ENCODE peak calls at places on chromosomes 12 and 14, in eight cellular contexts. V, A, B, U, H, K, S and J are unnamed samples.

GRCh38 chr12:122891661-122892525 is 4.0 kb downstream of the VPS37B start:
- DNase-seq in A (no peak), H (peak), S (no peak), K (no peak), B (no peak), V (no peak), U (no peak), J (no peak)

GRCh38 chr14:21711360-21711961 is 37.8 kb upstream of the OR4E1 start:
- DNase-seq in H (peak), B (no peak), S (no peak), U (no peak), A (no peak), V (no peak), K (peak), J (no peak)

GRCh38 chr12:12976366-12976765 is 23.7 kb downstream of the HEBP1 start:
- DNase-seq in S (no peak), H (peak), K (peak), A (no peak), B (no peak), V (no peak), U (no peak), J (no peak)

GRCh38 chr14:99479160-99479902 is 1.3 kb downstream of the SETD3 start:
- DNase-seq in K (no peak), S (no peak), A (no peak), V (no peak), H (peak), B (no peak), U (no peak), J (no peak)

GRCh38 chr12:118249547-118249946 is 113.6 kb downstream of the PEBP1 start:
- DNase-seq in V (no peak), B (no peak), H (no peak), K (no peak), U (no peak), S (no peak), A (no peak), J (no peak)

GRCh38 chr14:104285483-104285790 is 147.1 kb downstream of the KIF26A start:
- DNase-seq in A (no peak), H (no peak), U (no peak), S (no peak), B (no peak), V (no peak), K (no peak), J (no peak)

GRCh38 chr12:93098077-93098476 is 169.0 kb upstream of the EEA1 start:
- DNase-seq in S (peak), H (peak), V (no peak), B (peak), K (peak), A (peak), U (peak), J (no peak)

GRCh38 chr12:7158866-7159600 is 28.9 kb downstream of the CLSTN3 start:
- DNase-seq in A (no peak), V (no peak), U (no peak), K (no peak), B (no peak), S (no peak), H (no peak), J (no peak)

GRCh38 chr14:96502621-96503251 is 554 bp downstream of the PAPOLA start:
- DNase-seq in B (peak), S (peak), A (peak), U (peak), K (peak), V (no peak), H (peak), J (peak)

GRCh38 chr14:81464253-81465001 is 64.3 kb upstream of the STON2 start:
- DNase-seq in A (no peak), S (peak), V (no peak), K (peak), H (peak), B (peak), U (no peak), J (no peak)

GRCh38 chr14:69803753-69804152 is 6.7 kb upstream of the SLC10A1 start:
- DNase-seq in S (no peak), K (no peak), U (no peak), H (no peak), B (no peak), A (no peak), V (no peak), J (no peak)

GRCh38 chr12:25020621-25021243 is 71.8 kb upstream of the BCAT1 start:
- DNase-seq in B (no peak), U (no peak), H (no peak), K (no peak), V (no peak), S (no peak), A (no peak), J (no peak)

GRCh38 chr14:104350463-104351185 is 212.2 kb downstream of the KIF26A start:
- DNase-seq in K (no peak), V (no peak), S (no peak), A (peak), B (no peak), H (no peak), U (peak), J (no peak)

GRCh38 chr12:93766802-93767523 is 89.8 kb downstream of the CRADD start:
- DNase-seq in H (peak), V (no peak), B (no peak), U (no peak), K (peak), A (no peak), S (no peak), J (no peak)

GRCh38 chr14:31205681-31206535 is 1.7 kb downstream of the HECTD1 start:
- DNase-seq in S (no peak), A (no peak), U (no peak), B (no peak), V (no peak), K (peak), H (peak), J (no peak)

GRCh38 chr12:26791328-26791791 is 41.6 kb downstream of the ITPR2 start:
- DNase-seq in S (no peak), H (peak), A (no peak), U (no peak), V (no peak), B (no peak), K (peak), J (no peak)

GRCh38 chr14:84535491-84535890 is 994.5 kb upstream of the FLRT2 start:
- DNase-seq in U (no peak), V (no peak), S (no peak), B (no peak), K (no peak), A (no peak), H (no peak), J (no peak)

GRCh38 chr12:15801770-15802393 is 12.7 kb upstream of the EPS8 start:
- DNase-seq in U (no peak), S (no peak), V (no peak), A (no peak), H (no peak), B (no peak), K (no peak), J (no peak)

GRCh38 chr12:107474639-107475539 is 210.7 kb upstream of the PWP1 start:
- DNase-seq in A (no peak), H (no peak), S (no peak), U (no peak), B (no peak), K (no peak), V (no peak), J (no peak)

GRCh38 chr14:100827751-100828447 is 2.0 kb downstream of the MEG3 start:
- DNase-seq in K (no peak), S (no peak), V (peak), A (no peak), U (no peak), H (peak), B (no peak), J (no peak)

GRCh38 chr14:49641697-49642129 is 6.7 kb upstream of the DNAAF2 start:
- DNase-seq in A (no peak), U (peak), H (peak), B (no peak), K (peak), V (no peak), S (no peak), J (no peak)

GRCh38 chr14:63854330-63854729 is 1.5 kb downstream of the SYNE2 start:
- DNase-seq in K (no peak), B (no peak), S (no peak), V (no peak), H (no peak), U (no peak), A (no peak), J (no peak)

GRCh38 chr12:47758834-47759690 is at the start of gene RAPGEF3:
- DNase-seq in B (peak), S (peak), K (peak), H (peak), U (peak), V (peak), A (peak), J (peak)

GRCh38 chr14:101132051-101132541 is 228.6 kb upstream of the RTL1 start:
- DNase-seq in B (peak), S (no peak), K (no peak), U (peak), A (no peak), H (no peak), V (no peak), J (peak)

GRCh38 chr12:89087876-89088275 is 264.4 kb downstream of the DUSP6 start:
- DNase-seq in B (no peak), K (no peak), H (no peak), S (no peak), V (no peak), A (no peak), U (no peak), J (no peak)

GRCh38 chr14:58298880-58299664 is 717 bp downstream of the ARID4A start:
- DNase-seq in A (peak), H (peak), S (no peak), K (no peak), U (peak), B (peak), V (no peak), J (peak)

GRCh38 chr14:24238123-24238522 is 4.3 kb downstream of the TINF2 start:
- DNase-seq in H (no peak), U (no peak), A (no peak), S (no peak), B (no peak), K (no peak), V (no peak), J (no peak)

GRCh38 chr14:31944256-31945073 is 132.6 kb upstream of the ARHGAP5 start:
- DNase-seq in S (no peak), U (peak), V (peak), A (no peak), K (no peak), H (no peak), B (no peak), J (no peak)

GRCh38 chr12:70985850-70986249 is 65.3 kb upstream of the PTPRR start:
- DNase-seq in K (no peak), A (no peak), S (no peak), B (no peak), H (no peak), U (no peak), V (no peak), J (no peak)

GRCh38 chr12:108196921-108197320 is 67.8 kb downstream of the WSCD2 start:
- DNase-seq in V (no peak), B (no peak), H (no peak), S (no peak), A (no peak), K (no peak), U (no peak), J (no peak)

GRCh38 chr12:49933793-49934192 is 16.7 kb upstream of the AQP2 start:
- DNase-seq in A (no peak), B (no peak), U (no peak), S (no peak), K (no peak), H (peak), V (no peak), J (no peak)

GRCh38 chr12:89733579-89734201 is 25.1 kb upstream of the ATP2B1 start:
- DNase-seq in S (no peak), B (no peak), H (peak), V (no peak), K (peak), A (no peak), U (no peak), J (no peak)

GRCh38 chr12:9319044-9319841 is 111.0 kb upstream of the PZP start:
- DNase-seq in V (no peak), K (no peak), H (no peak), B (no peak), A (no peak), U (no peak), S (no peak), J (no peak)

GRCh38 chr14:55120466-55121144 is 8.4 kb upstream of the LGALS3 start:
- DNase-seq in H (no peak), A (no peak), V (no peak), U (peak), K (no peak), B (no peak), S (no peak), J (peak)

GRCh38 chr12:25694072-25694471 is 141.0 kb upstream of the LMNTD1 start:
- DNase-seq in H (no peak), B (no peak), A (no peak), U (no peak), S (no peak), V (no peak), K (peak), J (no peak)

GRCh38 chr12:4417471-4417870 is 28.1 kb downstream of the FGF6 start:
- DNase-seq in K (no peak), U (no peak), S (no peak), B (no peak), A (no peak), H (no peak), V (no peak), J (no peak)